ENCODE peak calls at places on chromosomes 7 and 10, in eight cellular contexts. One of them, this sample, is unnamed.

GRCh38 chr7:157528785-157529341 is 192.1 kb downstream of the DNAJB6 start:
- DNase-seq in IMR-90: no peak
- DNase-seq in cardiac muscle cell: no peak
- DNase-seq in GM13976: no peak
- DNase-seq in GM10248: no peak
- DNase-seq in progenitor cell of endocrine pancreas: peak
- DNase-seq in GM20000: no peak
- DNase-seq in NB4: peak
- DNase-seq in this sample: no peak

GRCh38 chr10:35127289-35127891 is 744 bp downstream of the CREM start:
- DNase-seq in GM20000: peak
- DNase-seq in IMR-90: peak
- DNase-seq in GM10248: peak
- DNase-seq in progenitor cell of endocrine pancreas: peak
- DNase-seq in cardiac muscle cell: peak
- DNase-seq in NB4: peak
- DNase-seq in GM13976: no peak
- DNase-seq in this sample: peak

GRCh38 chr10:33410096-33410859 is 75.8 kb upstream of the NRP1 start:
- DNase-seq in progenitor cell of endocrine pancreas: no peak
- DNase-seq in IMR-90: peak
- DNase-seq in cardiac muscle cell: no peak
- DNase-seq in GM13976: no peak
- DNase-seq in NB4: no peak
- DNase-seq in GM10248: no peak
- DNase-seq in GM20000: no peak
- DNase-seq in this sample: no peak

GRCh38 chr7:64869912-64870562 is 33.0 kb upstream of the ZNF273 start:
- DNase-seq in progenitor cell of endocrine pancreas: no peak
- DNase-seq in cardiac muscle cell: no peak
- DNase-seq in GM13976: peak
- DNase-seq in IMR-90: no peak
- DNase-seq in GM10248: peak
- DNase-seq in NB4: no peak
- DNase-seq in GM20000: peak
- DNase-seq in this sample: no peak

GRCh38 chr7:105580022-105580740 is 1.1 kb downstream of the EFCAB10 start:
- DNase-seq in IMR-90: no peak
- DNase-seq in GM10248: no peak
- DNase-seq in NB4: no peak
- DNase-seq in cardiac muscle cell: no peak
- DNase-seq in GM13976: no peak
- DNase-seq in GM20000: no peak
- DNase-seq in progenitor cell of endocrine pancreas: no peak
- DNase-seq in this sample: no peak

GRCh38 chr7:39313376-39313775 is 252.8 kb upstream of the YAE1 start:
- DNase-seq in GM13976: no peak
- DNase-seq in progenitor cell of endocrine pancreas: no peak
- DNase-seq in GM10248: no peak
- DNase-seq in cardiac muscle cell: no peak
- DNase-seq in IMR-90: no peak
- DNase-seq in GM20000: no peak
- DNase-seq in NB4: no peak
- DNase-seq in this sample: no peak

GRCh38 chr10:48634198-48634983 is 29.5 kb upstream of the ARHGAP22 start:
- DNase-seq in GM20000: no peak
- DNase-seq in GM13976: no peak
- DNase-seq in IMR-90: peak
- DNase-seq in GM10248: no peak
- DNase-seq in progenitor cell of endocrine pancreas: no peak
- DNase-seq in NB4: peak
- DNase-seq in cardiac muscle cell: no peak
- DNase-seq in this sample: no peak

GRCh38 chr7:47653550-47654351 is 71.8 kb upstream of the TNS3 start:
- DNase-seq in GM13976: no peak
- DNase-seq in cardiac muscle cell: no peak
- DNase-seq in GM10248: no peak
- DNase-seq in NB4: no peak
- DNase-seq in IMR-90: peak
- DNase-seq in GM20000: no peak
- DNase-seq in progenitor cell of endocrine pancreas: no peak
- DNase-seq in this sample: no peak

GRCh38 chr10:119542357-119542989 is at the start of gene RGS10:
- DNase-seq in IMR-90: peak
- DNase-seq in GM10248: peak
- DNase-seq in GM20000: peak
- DNase-seq in NB4: peak
- DNase-seq in cardiac muscle cell: peak
- DNase-seq in progenitor cell of endocrine pancreas: peak
- DNase-seq in GM13976: peak
- DNase-seq in this sample: peak

GRCh38 chr10:75401569-75402485 is at the start of gene ZNF503:
- DNase-seq in cardiac muscle cell: peak
- DNase-seq in progenitor cell of endocrine pancreas: peak
- DNase-seq in GM20000: peak
- DNase-seq in GM13976: peak
- DNase-seq in GM10248: peak
- DNase-seq in IMR-90: peak
- DNase-seq in NB4: peak
- DNase-seq in this sample: peak
- TF ChIP-seq CTCF in cardiac muscle cell: peak
- TF ChIP-seq CTCF in progenitor cell of endocrine pancreas: peak
- TF ChIP-seq CTCF in GM20000: no peak
- TF ChIP-seq CTCF in GM13976: no peak
- TF ChIP-seq CTCF in GM10248: no peak
- TF ChIP-seq CTCF in IMR-90: peak
- TF ChIP-seq CTCF in NB4: no peak
- TF ChIP-seq CTCF in this sample: no peak

GRCh38 chr7:140062528-140063299 is at the start of gene PARP12:
- DNase-seq in GM10248: peak
- DNase-seq in NB4: peak
- DNase-seq in GM20000: peak
- DNase-seq in IMR-90: peak
- DNase-seq in GM13976: peak
- DNase-seq in cardiac muscle cell: peak
- DNase-seq in progenitor cell of endocrine pancreas: peak
- DNase-seq in this sample: peak
- TF ChIP-seq CTCF in GM10248: peak
- TF ChIP-seq CTCF in NB4: no peak
- TF ChIP-seq CTCF in GM20000: no peak
- TF ChIP-seq CTCF in IMR-90: no peak
- TF ChIP-seq CTCF in GM13976: no peak
- TF ChIP-seq CTCF in cardiac muscle cell: no peak
- TF ChIP-seq CTCF in progenitor cell of endocrine pancreas: no peak
- TF ChIP-seq CTCF in this sample: peak

DNA sequence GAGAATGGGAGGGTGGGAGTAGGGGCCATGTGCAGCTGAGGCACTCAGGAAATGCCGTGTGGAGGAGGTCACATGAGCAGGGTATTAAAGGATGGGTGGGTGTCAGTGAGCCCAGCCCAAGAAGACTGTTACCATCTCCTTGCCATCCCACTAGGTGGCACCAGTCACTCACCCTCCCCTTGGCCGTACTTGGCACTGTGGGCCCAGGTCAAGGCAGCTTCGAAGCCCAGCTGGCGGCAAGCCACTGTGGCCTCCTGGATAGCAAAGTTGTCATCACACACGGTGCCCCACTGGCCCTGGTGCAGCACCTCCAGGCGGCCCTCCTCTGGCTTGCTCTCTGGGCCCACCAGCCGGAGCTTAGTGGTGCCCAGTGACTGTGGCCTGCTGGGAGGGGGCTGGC is 5.4 kb downstream of the LOXL4 start:
- DNase-seq in progenitor cell of endocrine pancreas: no peak
- DNase-seq in GM20000: no peak
- DNase-seq in IMR-90: peak
- DNase-seq in cardiac muscle cell: peak
- DNase-seq in GM13976: peak
- DNase-seq in NB4: peak
- DNase-seq in GM10248: no peak
- DNase-seq in this sample: no peak
- TF ChIP-seq CTCF in progenitor cell of endocrine pancreas: peak
- TF ChIP-seq CTCF in GM20000: no peak
- TF ChIP-seq CTCF in IMR-90: peak
- TF ChIP-seq CTCF in cardiac muscle cell: peak
- TF ChIP-seq CTCF in GM13976: no peak
- TF ChIP-seq CTCF in NB4: peak
- TF ChIP-seq CTCF in GM10248: peak
- TF ChIP-seq CTCF in this sample: peak

GRCh38 chr7:78516450-78516849 is 717.9 kb downstream of the PHTF2 start:
- DNase-seq in IMR-90: no peak
- DNase-seq in NB4: no peak
- DNase-seq in GM20000: no peak
- DNase-seq in cardiac muscle cell: no peak
- DNase-seq in GM10248: no peak
- DNase-seq in GM13976: no peak
- DNase-seq in progenitor cell of endocrine pancreas: no peak
- DNase-seq in this sample: no peak

GRCh38 chr7:78514653-78515052 is 716.1 kb downstream of the PHTF2 start:
- DNase-seq in IMR-90: no peak
- DNase-seq in progenitor cell of endocrine pancreas: no peak
- DNase-seq in NB4: no peak
- DNase-seq in GM13976: no peak
- DNase-seq in GM10248: no peak
- DNase-seq in GM20000: no peak
- DNase-seq in cardiac muscle cell: no peak
- DNase-seq in this sample: no peak

GRCh38 chr7:78510580-78511188 is 712.1 kb downstream of the PHTF2 start:
- DNase-seq in IMR-90: peak
- DNase-seq in NB4: peak
- DNase-seq in cardiac muscle cell: peak
- DNase-seq in GM10248: peak
- DNase-seq in GM20000: peak
- DNase-seq in GM13976: peak
- DNase-seq in progenitor cell of endocrine pancreas: peak
- DNase-seq in this sample: peak
- TF ChIP-seq CTCF in IMR-90: peak
- TF ChIP-seq CTCF in NB4: peak
- TF ChIP-seq CTCF in cardiac muscle cell: peak
- TF ChIP-seq CTCF in GM10248: peak
- TF ChIP-seq CTCF in GM20000: peak
- TF ChIP-seq CTCF in GM13976: peak
- TF ChIP-seq CTCF in progenitor cell of endocrine pancreas: peak
- TF ChIP-seq CTCF in this sample: peak

GRCh38 chr7:41891967-41892755 is 189.3 kb upstream of the INHBA start:
- DNase-seq in GM20000: peak
- DNase-seq in IMR-90: no peak
- DNase-seq in GM13976: no peak
- DNase-seq in GM10248: no peak
- DNase-seq in NB4: peak
- DNase-seq in progenitor cell of endocrine pancreas: no peak
- DNase-seq in cardiac muscle cell: peak
- DNase-seq in this sample: no peak
- TF ChIP-seq CTCF in GM20000: peak
- TF ChIP-seq CTCF in IMR-90: no peak
- TF ChIP-seq CTCF in GM13976: no peak
- TF ChIP-seq CTCF in GM10248: peak
- TF ChIP-seq CTCF in NB4: peak
- TF ChIP-seq CTCF in progenitor cell of endocrine pancreas: peak
- TF ChIP-seq CTCF in cardiac muscle cell: no peak
- TF ChIP-seq CTCF in this sample: peak

GRCh38 chr10:114077347-114077746 is 33.7 kb downstream of the ADRB1 start:
- DNase-seq in IMR-90: no peak
- DNase-seq in GM13976: no peak
- DNase-seq in NB4: no peak
- DNase-seq in cardiac muscle cell: no peak
- DNase-seq in GM10248: no peak
- DNase-seq in progenitor cell of endocrine pancreas: no peak
- DNase-seq in GM20000: no peak
- DNase-seq in this sample: no peak

GRCh38 chr10:114075093-114075492 is 31.4 kb downstream of the ADRB1 start:
- DNase-seq in progenitor cell of endocrine pancreas: no peak
- DNase-seq in IMR-90: no peak
- DNase-seq in GM10248: no peak
- DNase-seq in GM13976: no peak
- DNase-seq in NB4: no peak
- DNase-seq in cardiac muscle cell: no peak
- DNase-seq in GM20000: no peak
- DNase-seq in this sample: no peak

GRCh38 chr10:114079421-114079820 is 35.8 kb downstream of the ADRB1 start:
- DNase-seq in GM10248: no peak
- DNase-seq in NB4: no peak
- DNase-seq in GM20000: no peak
- DNase-seq in progenitor cell of endocrine pancreas: no peak
- DNase-seq in cardiac muscle cell: no peak
- DNase-seq in IMR-90: no peak
- DNase-seq in GM13976: no peak
- DNase-seq in this sample: no peak

GRCh38 chr10:114073787-114074186 is 30.1 kb downstream of the ADRB1 start:
- DNase-seq in cardiac muscle cell: no peak
- DNase-seq in NB4: peak
- DNase-seq in GM10248: no peak
- DNase-seq in progenitor cell of endocrine pancreas: no peak
- DNase-seq in GM13976: no peak
- DNase-seq in GM20000: peak
- DNase-seq in IMR-90: no peak
- DNase-seq in this sample: no peak

DNA sequence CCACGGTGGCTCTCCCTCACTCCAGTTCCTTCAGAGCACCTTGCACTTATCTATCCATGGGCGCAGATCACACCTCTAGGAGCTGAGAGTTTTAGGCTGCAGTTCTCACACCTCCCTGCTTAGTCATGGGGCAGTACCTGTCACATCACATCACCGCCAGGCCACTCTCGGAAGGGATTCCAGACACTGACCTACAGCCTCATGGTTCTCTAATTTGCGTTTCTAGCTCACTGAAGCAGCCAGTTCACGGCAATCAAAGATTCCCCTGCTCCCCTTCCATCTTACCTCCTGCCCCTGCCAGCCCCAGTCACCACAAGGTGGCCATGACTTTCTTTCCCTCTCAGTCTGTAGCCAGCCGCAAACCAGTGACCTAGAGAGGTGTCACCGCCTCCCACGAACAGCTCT is 34.2 kb downstream of the ADRB1 start:
- DNase-seq in GM20000: no peak
- DNase-seq in IMR-90: no peak
- DNase-seq in progenitor cell of endocrine pancreas: no peak
- DNase-seq in NB4: no peak
- DNase-seq in GM10248: no peak
- DNase-seq in cardiac muscle cell: peak
- DNase-seq in GM13976: no peak
- DNase-seq in this sample: no peak
- TF ChIP-seq CTCF in GM20000: no peak
- TF ChIP-seq CTCF in IMR-90: no peak
- TF ChIP-seq CTCF in progenitor cell of endocrine pancreas: no peak
- TF ChIP-seq CTCF in NB4: no peak
- TF ChIP-seq CTCF in GM10248: no peak
- TF ChIP-seq CTCF in cardiac muscle cell: no peak
- TF ChIP-seq CTCF in GM13976: no peak
- TF ChIP-seq CTCF in this sample: no peak

DNA sequence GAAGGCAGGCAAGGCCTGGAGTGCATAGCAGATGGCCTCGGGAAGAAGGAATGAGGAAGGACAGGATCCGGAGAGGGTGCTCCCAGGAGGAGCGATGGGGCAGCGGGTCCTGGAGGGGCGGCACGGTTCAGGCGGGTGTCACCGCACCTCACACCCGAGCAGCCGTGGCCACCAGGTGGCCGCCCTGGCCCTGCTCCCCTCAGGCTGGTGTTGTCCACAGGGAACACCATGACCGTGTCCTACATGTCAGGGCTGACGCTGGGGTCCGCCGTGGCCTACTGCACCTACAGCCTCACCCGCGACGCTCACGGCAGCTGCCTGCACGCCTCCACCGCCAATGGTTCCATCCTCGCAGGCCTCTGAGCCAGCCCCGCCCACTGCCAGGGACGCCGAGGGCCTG is 19.8 kb downstream of the SLC29A4 start:
- DNase-seq in cardiac muscle cell: no peak
- DNase-seq in GM20000: no peak
- DNase-seq in IMR-90: no peak
- DNase-seq in NB4: no peak
- DNase-seq in GM10248: no peak
- DNase-seq in GM13976: no peak
- DNase-seq in progenitor cell of endocrine pancreas: no peak
- DNase-seq in this sample: no peak
- TF ChIP-seq CTCF in cardiac muscle cell: no peak
- TF ChIP-seq CTCF in GM20000: no peak
- TF ChIP-seq CTCF in IMR-90: no peak
- TF ChIP-seq CTCF in NB4: peak
- TF ChIP-seq CTCF in GM10248: no peak
- TF ChIP-seq CTCF in GM13976: no peak
- TF ChIP-seq CTCF in progenitor cell of endocrine pancreas: peak
- TF ChIP-seq CTCF in this sample: no peak

This sample was measured in GM13977.